ENCODE peak calls at places on chromosomes 7 and 10, in nine cellular contexts. J is activated CD4-positive, alpha-beta T cell treated with anti-CD3 and anti-CD28 coated beads, Interleukin-2, amount 50 U/mL, for 4 hours; U is NCI-H69; Z is HFFc6; T is choroid plexus epithelial cell; B is sciatic nerve; H is naive thymus-derived CD8-positive, alpha-beta T cell; E is endothelial cell; N is thoracic aorta. K is an unnamed sample.

GRCh38 chr7:2796358-2797352 is 47.5 kb downstream of the GNA12 start:
- DNase-seq in U (no peak), J (no peak), E (no peak), H (no peak), T (peak; percentile 96), Z (no peak), N (no peak), B (peak; percentile 78), K (no peak)

GRCh38 chr10:22803201-22803895 is 89.0 kb upstream of the PIP4K2A start:
- DNase-seq in Z (peak; percentile 61), B (no peak), H (no peak), U (no peak), E (no peak), N (no peak), J (no peak), T (peak; percentile 66), K (no peak)

GRCh38 chr10:17200885-17201164 is 647 bp downstream of the TRDMT1 start:
- DNase-seq in E (no peak), Z (peak; percentile 44), B (no peak), U (no peak), J (peak; percentile 17), N (no peak), T (peak; percentile 59), H (no peak), K (no peak)

GRCh38 chr7:29835718-29836117 is 29.4 kb downstream of the WIPF3 start:
- DNase-seq in E (no peak), N (no peak), B (no peak), H (no peak), J (no peak), T (no peak), U (no peak), Z (no peak), K (no peak)

GRCh38 chr7:120171406-120171805 is 101.6 kb upstream of the KCND2 start:
- DNase-seq in N (no peak), T (no peak), B (no peak), U (no peak), Z (no peak), E (no peak), H (no peak), J (no peak), K (no peak)

GRCh38 chr7:43479042-43479441 is 103.9 kb upstream of the STK17A start:
- DNase-seq in B (no peak), T (no peak), J (no peak), U (no peak), E (no peak), H (no peak), Z (no peak), N (no peak), K (peak; percentile 11)

GRCh38 chr10:135601-136464 is 578 bp downstream of the ZMYND11 start:
- DNase-seq in H (peak; percentile 54), U (peak; percentile 64), T (peak; percentile 67), J (peak; percentile 50), E (peak; percentile 57), B (peak; percentile 86), N (peak; percentile 4), Z (peak; percentile 25), K (peak; percentile 65)

GRCh38 chr10:51035344-51035743 is 38.9 kb upstream of the PRKG1 start:
- DNase-seq in B (no peak), H (no peak), Z (no peak), U (no peak), J (no peak), E (no peak), N (no peak), T (no peak), K (no peak)

GRCh38 chr10:121613456-121613855 is 15.2 kb upstream of the FGFR2 start:
- DNase-seq in J (no peak), H (no peak), B (no peak), E (no peak), Z (no peak), U (no peak), T (no peak), N (no peak), K (no peak)

GRCh38 chr7:107758667-107759066 is 14.7 kb downstream of the CBLL1 start:
- DNase-seq in Z (no peak), N (no peak), U (no peak), T (no peak), J (no peak), E (no peak), H (no peak), B (no peak), K (no peak)

GRCh38 chr10:124296121-124296812 is 122.5 kb downstream of the OAT start:
- DNase-seq in T (no peak), J (no peak), B (peak; percentile 36), E (no peak), H (no peak), Z (no peak), N (no peak), U (peak; percentile 66), K (no peak)

GRCh38 chr7:88888684-88889083 is 93.1 kb upstream of the TEX47 start:
- DNase-seq in E (no peak), B (no peak), Z (no peak), H (no peak), N (no peak), T (peak; percentile 0), U (no peak), J (no peak), K (no peak)

GRCh38 chr10:46239247-46239646 is 47.5 kb upstream of the ANTXRL start:
- DNase-seq in U (no peak), H (no peak), B (no peak), J (no peak), N (no peak), E (no peak), T (no peak), Z (no peak), K (no peak)

GRCh38 chr10:86969421-86970041 is 1.2 kb downstream of the ADIRF start:
- DNase-seq in E (no peak), T (no peak), Z (peak; percentile 48), J (no peak), N (no peak), U (peak; percentile 20), B (no peak), H (no peak), K (no peak)

GRCh38 chr7:132024290-132024689 is 467.9 kb upstream of the PODXL start:
- DNase-seq in J (no peak), N (no peak), E (no peak), U (no peak), T (no peak), B (no peak), H (no peak), Z (no peak), K (no peak)

GRCh38 chr7:142496545-142496991 is 238.7 kb upstream of the PRSS58 start:
- DNase-seq in B (no peak), N (no peak), U (peak; percentile 32), Z (peak; percentile 30), E (no peak), J (no peak), T (peak; percentile 81), H (no peak), K (peak; percentile 85)

GRCh38 chr10:4470231-4470840 is 355.7 kb upstream of the AKR1E2 start:
- DNase-seq in H (no peak), J (no peak), Z (peak; percentile 89), U (no peak), N (no peak), B (no peak), T (peak; percentile 72), E (no peak), K (no peak)

GRCh38 chr7:123738808-123739207 is 10.0 kb downstream of the WASL start:
- DNase-seq in H (no peak), B (no peak), J (no peak), N (no peak), E (no peak), U (no peak), Z (no peak), T (no peak), K (no peak)

GRCh38 chr10:103416436-103417147 is 20.2 kb downstream of the PDCD11 start:
- DNase-seq in E (peak; percentile 56), N (peak; percentile 43), U (peak; percentile 41), B (peak; percentile 83), Z (peak; percentile 43), T (peak; percentile 85), J (peak; percentile 35), H (peak; percentile 57), K (peak; percentile 29)

GRCh38 chr7:7177044-7177517 is 5.3 kb upstream of the C1GALT1 start:
- DNase-seq in T (peak; percentile 84), B (no peak), Z (peak; percentile 75), E (no peak), N (no peak), H (no peak), U (peak; percentile 82), J (no peak), K (peak; percentile 91)

GRCh38 chr7:121020652-121021051 is 32.1 kb downstream of the CPED1 start:
- DNase-seq in H (no peak), U (no peak), E (no peak), N (no peak), T (peak; percentile 86), B (no peak), Z (peak; percentile 65), J (no peak), K (no peak)